ENCODE peak calls at places on chromosomes 12 and 14, in six cellular contexts. One of them, this sample, is unnamed.

GRCh38 chr12:112664569-112664968 is 127.0 kb upstream of the RPH3A start:
- DNase-seq in stimulated activated naive CD4-positive, alpha-beta T cell: no peak
- DNase-seq in lower lobe of right lung: no peak
- DNase-seq in fibroblast of lung: no peak
- DNase-seq in AG09319: no peak
- DNase-seq in activated CD8-positive, alpha-beta memory T cell treated with anti-CD3 and anti-CD28 coated beads for 24 hours: no peak
- DNase-seq in this sample: no peak

GRCh38 chr12:90126125-90126524 is 417.5 kb upstream of the ATP2B1 start:
- DNase-seq in AG09319: no peak
- DNase-seq in stimulated activated naive CD4-positive, alpha-beta T cell: no peak
- DNase-seq in lower lobe of right lung: no peak
- DNase-seq in activated CD8-positive, alpha-beta memory T cell treated with anti-CD3 and anti-CD28 coated beads for 24 hours: no peak
- DNase-seq in fibroblast of lung: no peak
- DNase-seq in this sample: no peak

GRCh38 chr12:85029456-85029855 is 6.6 kb downstream of the TSPAN19 start:
- DNase-seq in stimulated activated naive CD4-positive, alpha-beta T cell: no peak
- DNase-seq in activated CD8-positive, alpha-beta memory T cell treated with anti-CD3 and anti-CD28 coated beads for 24 hours: no peak
- DNase-seq in lower lobe of right lung: no peak
- DNase-seq in AG09319: no peak
- DNase-seq in fibroblast of lung: peak
- DNase-seq in this sample: no peak

GRCh38 chr12:47449797-47450196 is 256.0 kb downstream of the RPAP3 start:
- DNase-seq in activated CD8-positive, alpha-beta memory T cell treated with anti-CD3 and anti-CD28 coated beads for 24 hours: no peak
- DNase-seq in AG09319: no peak
- DNase-seq in fibroblast of lung: no peak
- DNase-seq in lower lobe of right lung: no peak
- DNase-seq in stimulated activated naive CD4-positive, alpha-beta T cell: no peak
- DNase-seq in this sample: no peak

GRCh38 chr14:73749706-73750105 is 35.5 kb upstream of the PNMA1 start:
- DNase-seq in lower lobe of right lung: no peak
- DNase-seq in AG09319: no peak
- DNase-seq in activated CD8-positive, alpha-beta memory T cell treated with anti-CD3 and anti-CD28 coated beads for 24 hours: peak
- DNase-seq in stimulated activated naive CD4-positive, alpha-beta T cell: no peak
- DNase-seq in fibroblast of lung: no peak
- DNase-seq in this sample: no peak

GRCh38 chr12:120181991-120182631 is 12.4 kb downstream of the GCN1 start:
- DNase-seq in activated CD8-positive, alpha-beta memory T cell treated with anti-CD3 and anti-CD28 coated beads for 24 hours: no peak
- DNase-seq in AG09319: no peak
- DNase-seq in fibroblast of lung: peak
- DNase-seq in stimulated activated naive CD4-positive, alpha-beta T cell: no peak
- DNase-seq in lower lobe of right lung: no peak
- DNase-seq in this sample: no peak

GRCh38 chr14:61168126-61168525 is 113.0 kb downstream of the TMEM30B start:
- DNase-seq in stimulated activated naive CD4-positive, alpha-beta T cell: no peak
- DNase-seq in AG09319: no peak
- DNase-seq in activated CD8-positive, alpha-beta memory T cell treated with anti-CD3 and anti-CD28 coated beads for 24 hours: no peak
- DNase-seq in fibroblast of lung: no peak
- DNase-seq in lower lobe of right lung: no peak
- DNase-seq in this sample: no peak

GRCh38 chr14:106051790-106052189 is 525.4 kb downstream of the TMEM121 start:
- DNase-seq in activated CD8-positive, alpha-beta memory T cell treated with anti-CD3 and anti-CD28 coated beads for 24 hours: no peak
- DNase-seq in stimulated activated naive CD4-positive, alpha-beta T cell: no peak
- DNase-seq in AG09319: no peak
- DNase-seq in fibroblast of lung: no peak
- DNase-seq in lower lobe of right lung: no peak
- DNase-seq in this sample: no peak

GRCh38 chr14:102249041-102249440 is 55.9 kb downstream of the MOK start:
- DNase-seq in fibroblast of lung: peak
- DNase-seq in lower lobe of right lung: no peak
- DNase-seq in AG09319: no peak
- DNase-seq in activated CD8-positive, alpha-beta memory T cell treated with anti-CD3 and anti-CD28 coated beads for 24 hours: no peak
- DNase-seq in stimulated activated naive CD4-positive, alpha-beta T cell: no peak
- DNase-seq in this sample: no peak

GRCh38 chr14:65423986-65424385 is 11.5 kb downstream of the FUT8 start:
- DNase-seq in lower lobe of right lung: no peak
- DNase-seq in stimulated activated naive CD4-positive, alpha-beta T cell: no peak
- DNase-seq in fibroblast of lung: no peak
- DNase-seq in activated CD8-positive, alpha-beta memory T cell treated with anti-CD3 and anti-CD28 coated beads for 24 hours: no peak
- DNase-seq in AG09319: no peak
- DNase-seq in this sample: no peak

GRCh38 chr14:20092050-20092449 is 18.5 kb upstream of the OR4K17 start:
- DNase-seq in activated CD8-positive, alpha-beta memory T cell treated with anti-CD3 and anti-CD28 coated beads for 24 hours: no peak
- DNase-seq in stimulated activated naive CD4-positive, alpha-beta T cell: no peak
- DNase-seq in lower lobe of right lung: no peak
- DNase-seq in AG09319: no peak
- DNase-seq in fibroblast of lung: no peak
- DNase-seq in this sample: no peak

GRCh38 chr14:98955741-98956070 is 316.3 kb downstream of the BCL11B start:
- DNase-seq in stimulated activated naive CD4-positive, alpha-beta T cell: no peak
- DNase-seq in fibroblast of lung: no peak
- DNase-seq in AG09319: no peak
- DNase-seq in lower lobe of right lung: no peak
- DNase-seq in activated CD8-positive, alpha-beta memory T cell treated with anti-CD3 and anti-CD28 coated beads for 24 hours: peak
- DNase-seq in this sample: no peak

GRCh38 chr12:43694879-43695278 is 63.7 kb downstream of the PUS7L start:
- DNase-seq in AG09319: no peak
- DNase-seq in stimulated activated naive CD4-positive, alpha-beta T cell: no peak
- DNase-seq in fibroblast of lung: no peak
- DNase-seq in lower lobe of right lung: no peak
- DNase-seq in activated CD8-positive, alpha-beta memory T cell treated with anti-CD3 and anti-CD28 coated beads for 24 hours: no peak
- DNase-seq in this sample: no peak

GRCh38 chr12:51592034-51592705 is 1.1 kb downstream of the SCN8A start:
- DNase-seq in lower lobe of right lung: no peak
- DNase-seq in stimulated activated naive CD4-positive, alpha-beta T cell: no peak
- DNase-seq in AG09319: peak
- DNase-seq in activated CD8-positive, alpha-beta memory T cell treated with anti-CD3 and anti-CD28 coated beads for 24 hours: no peak
- DNase-seq in fibroblast of lung: peak
- DNase-seq in this sample: peak

GRCh38 chr12:92340003-92340402 is 194.4 kb upstream of the BTG1 start:
- DNase-seq in stimulated activated naive CD4-positive, alpha-beta T cell: no peak
- DNase-seq in AG09319: no peak
- DNase-seq in lower lobe of right lung: no peak
- DNase-seq in fibroblast of lung: no peak
- DNase-seq in activated CD8-positive, alpha-beta memory T cell treated with anti-CD3 and anti-CD28 coated beads for 24 hours: no peak
- DNase-seq in this sample: no peak